ENCODE peak calls at places on chromosomes 2 and 18, in eight cellular contexts. F is OCI-LY7, M is astrocyte of the cerebellum, Z is bronchial epithelial cell, N is fibroblast of pulmonary artery, A is heart left ventricle, K is IMR-90, J is transverse colon. G is an unnamed sample.

GRCh38 chr2:178327516-178327915 is 123.5 kb downstream of the PRKRA start:
- DNase-seq in M (no peak), A (no peak), J (no peak), F (no peak), K (peak; percentile 64), N (no peak), Z (no peak), G (no peak)

GRCh38 chr2:120489023-120489422 is 143.1 kb downstream of the INHBB start:
- DNase-seq in F (no peak), J (no peak), K (no peak), N (no peak), Z (no peak), M (no peak), A (no peak), G (no peak)

GRCh38 chr2:234983011-234983726 is 31.4 kb downstream of the SH3BP4 start:
- DNase-seq in A (no peak), J (peak; percentile 32), F (peak; percentile 18), K (no peak), N (no peak), Z (no peak), M (no peak), G (no peak)

GRCh38 chr2:172376505-172377125 is 50.8 kb upstream of the ITGA6 start:
- DNase-seq in F (no peak), N (no peak), J (no peak), A (no peak), M (no peak), K (no peak), Z (no peak), G (no peak)

GRCh38 chr18:49812321-49813070 is 837 bp downstream of the ACAA2 start:
- DNase-seq in J (no peak), A (no peak), M (no peak), N (peak; percentile 17), Z (peak; percentile 16), F (no peak), K (peak; percentile 15), G (no peak)

GRCh38 chr2:240196716-240197438 is 56.4 kb upstream of the OTOS start:
- DNase-seq in F (no peak), K (no peak), Z (no peak), N (no peak), A (no peak), J (no peak), M (no peak), G (no peak)

GRCh38 chr2:101518470-101519172 is 43.7 kb upstream of the RFX8 start:
- DNase-seq in K (peak; percentile 50), F (peak; percentile 23), A (peak; percentile 49), Z (peak; percentile 61), J (peak; percentile 27), M (no peak), N (peak; percentile 70), G (no peak)

GRCh38 chr2:239058746-239059145 is 210.9 kb downstream of the TWIST2 start:
- DNase-seq in M (no peak), J (no peak), A (no peak), F (no peak), N (no peak), K (no peak), Z (no peak), G (no peak)

GRCh38 chr18:76922107-76922506 is 99.8 kb downstream of the ZNF236 start:
- DNase-seq in J (peak; percentile 64), N (peak; percentile 48), K (peak; percentile 58), Z (peak; percentile 8), A (no peak), F (peak; percentile 74), M (peak; percentile 11), G (peak; percentile 64)

GRCh38 chr2:1744446-1745170 is at the start of gene PXDN:
- DNase-seq in Z (peak; percentile 29), K (peak; percentile 65), J (peak; percentile 45), F (no peak), A (peak; percentile 68), M (no peak), N (peak; percentile 73), G (no peak)

GRCh38 chr2:142980246-142981068 is 103.0 kb downstream of the KYNU start:
- DNase-seq in J (no peak), K (peak; percentile 75), F (peak; percentile 30), Z (peak; percentile 72), N (peak; percentile 70), A (no peak), M (peak; percentile 37), G (no peak)

GRCh38 chr2:61450144-61450543 is 20.7 kb downstream of the USP34 start:
- DNase-seq in F (no peak), M (no peak), J (no peak), K (no peak), Z (peak; percentile 69), N (no peak), A (no peak), G (no peak)

GRCh38 chr2:89797320-89798038 is 1106.0 kb downstream of the RPIA start:
- DNase-seq in M (no peak), F (no peak), N (no peak), Z (no peak), J (no peak), K (no peak), A (no peak), G (no peak)

GRCh38 chr2:237603049-237603717 is 12.6 kb upstream of the RAB17 start:
- DNase-seq in Z (no peak), M (no peak), N (no peak), K (no peak), A (no peak), J (no peak), F (no peak), G (no peak)
- H3K4me3 ChIP-seq in Z (no peak overlapping the region), M (no peak overlapping the region), N (no peak overlapping the region), K (no peak overlapping the region), A (no peak overlapping the region), J (no peak overlapping the region), F (no peak overlapping the region), G (no peak overlapping the region)

DNA sequence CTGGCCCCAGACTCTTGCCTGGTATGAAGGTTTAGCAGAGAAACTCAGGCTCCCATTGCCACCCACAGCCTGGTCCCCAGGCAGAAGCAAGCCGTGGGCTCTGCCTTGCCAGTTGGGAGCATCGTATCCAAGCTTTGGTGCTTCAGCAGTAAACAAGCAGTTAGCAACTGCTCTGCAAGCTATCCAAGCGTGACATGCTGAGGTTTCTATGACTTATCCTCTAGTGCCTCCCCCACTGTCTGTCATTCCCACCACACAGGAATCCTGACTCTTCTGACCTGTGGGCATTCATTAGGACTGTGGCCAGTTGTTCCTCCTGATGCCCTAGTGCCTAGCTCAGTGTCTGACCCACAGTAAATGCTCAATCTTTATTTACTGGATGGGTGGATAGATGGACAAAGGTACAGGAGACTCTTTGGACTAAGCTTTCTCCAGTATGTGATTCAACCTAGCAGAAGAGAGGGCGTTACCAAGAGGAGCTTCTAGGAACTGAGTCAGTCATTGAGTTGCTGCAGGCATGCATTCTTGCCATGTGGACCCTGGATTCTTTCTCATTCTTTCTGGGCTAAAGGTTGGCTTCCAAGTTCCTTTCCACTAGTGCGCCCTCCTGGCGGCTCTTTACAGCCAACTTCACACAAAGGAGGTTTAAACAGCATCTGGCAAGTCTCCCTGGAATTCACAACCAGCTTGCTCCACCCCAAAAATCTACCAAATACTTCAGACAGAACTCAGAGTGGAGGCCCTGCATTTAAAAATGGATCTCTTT is 40.6 kb upstream of the MRPL19 start:
- DNase-seq in K (peak; percentile 97), A (no peak), F (no peak), M (peak; percentile 98), N (peak; percentile 91), Z (peak; percentile 96), J (no peak), G (no peak)
- H3K4me3 ChIP-seq in K (no peak overlapping the region), A (no peak overlapping the region), F (no peak overlapping the region), M (no peak overlapping the region), N (no peak overlapping the region), Z (no peak overlapping the region), J (no peak overlapping the region), G (no peak overlapping the region)

GRCh38 chr2:136801628-136802027 is 36.3 kb downstream of the THSD7B start:
- DNase-seq in J (no peak), Z (no peak), F (no peak), M (no peak), K (no peak), A (no peak), N (no peak), G (no peak)
- H3K4me3 ChIP-seq in J (no peak overlapping the region), Z (no peak overlapping the region), F (no peak overlapping the region), M (no peak overlapping the region), K (no peak overlapping the region), A (no peak overlapping the region), N (no peak overlapping the region), G (no peak overlapping the region)

GRCh38 chr18:30810580-30810979 is 232.0 kb downstream of the DSC3 start:
- DNase-seq in F (no peak), N (no peak), J (no peak), A (no peak), M (no peak), Z (no peak), K (no peak), G (no peak)

GRCh38 chr18:30811580-30811979 is 231.0 kb downstream of the DSC3 start:
- DNase-seq in Z (no peak), A (no peak), N (no peak), K (no peak), J (no peak), M (no peak), F (no peak), G (no peak)

GRCh38 chr18:30806823-30807222 is 235.7 kb downstream of the DSC3 start:
- DNase-seq in F (no peak), N (no peak), J (no peak), K (no peak), A (no peak), Z (no peak), M (no peak), G (no peak)
- H3K4me3 ChIP-seq in F (no peak overlapping the region), N (no peak overlapping the region), J (no peak overlapping the region), K (no peak overlapping the region), A (no peak overlapping the region), Z (no peak overlapping the region), M (no peak overlapping the region), G (no peak overlapping the region)

G was measured in DND-41.